ENCODE peak calls at places on chromosomes 1 and 21, in nine cellular contexts. R, W, F, J, X, H, C, E and M are unnamed samples.

GRCh38 chr1:38274974-38275373 is 228.4 kb upstream of the POU3F1 start:
- DNase-seq in R (peak; percentile 28), W (peak; percentile 17), F (peak; percentile 65), J (no peak), X (no peak), H (no peak), C (peak; percentile 10), E (peak; percentile 56), M (no peak)

GRCh38 chr1:209652873-209653401 is 712 bp upstream of the LAMB3 start:
- DNase-seq in R (no peak), W (peak; percentile 77), F (no peak), J (peak; percentile 72), X (peak; percentile 98), H (no peak), C (peak; percentile 67), E (no peak), M (peak; percentile 97)

GRCh38 chr1:186188004-186188539 is 187.0 kb downstream of the TPR start:
- DNase-seq in R (peak; percentile 96), W (no peak), F (no peak), J (no peak), X (no peak), H (no peak), C (peak; percentile 92), E (no peak), M (no peak)

GRCh38 chr1:167223144-167224103 is 2.7 kb downstream of the POU2F1 start:
- DNase-seq in R (peak; percentile 78), W (no peak), F (no peak), J (no peak), X (no peak), H (no peak), C (peak; percentile 73), E (no peak), M (no peak)

GRCh38 chr1:231808990-231809389 is 182.4 kb downstream of the DISC1 start:
- DNase-seq in R (peak; percentile 81), W (no peak), F (no peak), J (no peak), X (no peak), H (no peak), C (peak; percentile 72), E (no peak), M (no peak)

GRCh38 chr1:9009438-9010366 is 16.5 kb downstream of the SLC2A7 start:
- DNase-seq in R (peak; percentile 35), W (no peak), F (peak; percentile 28), J (peak; percentile 83), X (no peak), H (no peak), C (no peak), E (peak; percentile 85), M (peak; percentile 56)

GRCh38 chr1:203794764-203795381 is 550 bp upstream of the ZBED6 start:
- DNase-seq in R (no peak), W (no peak), F (no peak), J (no peak), X (no peak), H (no peak), C (no peak), E (no peak), M (no peak)

GRCh38 chr1:22831729-22832413 is 121.2 kb downstream of the EPHB2 start:
- DNase-seq in R (peak; percentile 96), W (no peak), F (no peak), J (no peak), X (no peak), H (peak; percentile 22), C (peak; percentile 94), E (peak; percentile 51), M (peak; percentile 72)

GRCh38 chr1:37556712-37557196 is at the start of gene DNALI1:
- DNase-seq in R (peak; percentile 87), W (peak; percentile 82), F (peak; percentile 96), J (peak; percentile 96), X (peak; percentile 90), H (peak; percentile 67), C (peak; percentile 74), E (peak; percentile 79), M (peak; percentile 79)

GRCh38 chr1:154703207-154703606 is 95.2 kb upstream of the ADAR start:
- DNase-seq in R (no peak), W (no peak), F (no peak), J (no peak), X (no peak), H (no peak), C (peak; percentile 10), E (no peak), M (no peak)

GRCh38 chr1:232630047-232630893 is at the start of gene SIPA1L2:
- DNase-seq in R (peak; percentile 79), W (peak; percentile 95), F (peak; percentile 93), J (peak; percentile 94), X (peak; percentile 94), H (peak; percentile 82), C (peak; percentile 81), E (peak; percentile 97), M (peak; percentile 95)

GRCh38 chr21:43731891-43732711 is 13.2 kb downstream of the PDXK start:
- DNase-seq in R (peak; percentile 77), W (no peak), F (no peak), J (no peak), X (no peak), H (no peak), C (peak; percentile 75), E (no peak), M (no peak)

GRCh38 chr21:38989745-38990423 is 184.2 kb downstream of the ETS2 start:
- DNase-seq in R (peak; percentile 92), W (no peak), F (peak; percentile 19), J (no peak), X (peak; percentile 75), H (peak; percentile 74), C (peak; percentile 92), E (no peak), M (no peak)

GRCh38 chr1:50368179-50369007 is 54.9 kb downstream of the DMRTA2 start:
- DNase-seq in R (peak; percentile 10), W (no peak), F (peak; percentile 62), J (peak; percentile 79), X (peak; percentile 20), H (no peak), C (no peak), E (no peak), M (no peak)

GRCh38 chr1:33872681-33873080 is 8.8 kb downstream of the HMGB4 start:
- DNase-seq in R (peak; percentile 48), W (no peak), F (no peak), J (no peak), X (no peak), H (no peak), C (peak; percentile 68), E (no peak), M (no peak)

GRCh38 chr1:35597870-35598269 is 24.8 kb downstream of the TFAP2E start:
- DNase-seq in R (no peak), W (no peak), F (no peak), J (no peak), X (no peak), H (no peak), C (no peak), E (no peak), M (no peak)
- TF ChIP-seq CTCF in R (no peak), W (no peak), F (no peak), J (no peak), X (no peak), H (no peak), C (no peak), E (no peak), M (no peak)

DNA sequence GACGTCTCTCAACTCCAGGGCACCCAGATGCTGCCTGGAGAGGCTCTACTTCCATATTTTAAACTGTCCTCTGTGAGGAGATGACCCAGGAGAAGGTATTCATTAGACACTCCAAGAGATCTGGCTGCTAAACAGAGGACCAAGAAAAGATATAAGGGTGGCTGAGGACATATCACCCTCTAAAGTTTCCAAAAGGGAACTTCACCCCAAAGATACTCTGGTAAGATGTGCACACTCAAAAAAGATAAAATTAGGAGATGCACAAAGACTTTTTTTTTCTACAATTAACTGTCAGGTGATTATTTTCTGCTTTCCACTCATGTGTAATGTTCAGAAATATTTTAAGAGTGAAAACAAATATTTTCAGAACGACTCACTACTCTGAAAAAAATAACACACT is 1.4 kb downstream of the ZNF670 start:
- DNase-seq in R (peak; percentile 11), W (no peak), F (no peak), J (no peak), X (no peak), H (no peak), C (no peak), E (no peak), M (no peak)
- TF ChIP-seq CTCF in R (peak; percentile 24), W (no peak), F (no peak), J (no peak), X (no peak), H (no peak), C (no peak), E (no peak), M (no peak)

GRCh38 chr1:205343431-205344009 is 13.2 kb downstream of the KLHDC8A start:
- DNase-seq in R (no peak), W (no peak), F (peak; percentile 49), J (peak; percentile 71), X (no peak), H (no peak), C (no peak), E (peak; percentile 79), M (peak; percentile 46)
- TF ChIP-seq CTCF in R (no peak), W (no peak), F (peak; percentile 48), J (peak; percentile 38), X (no peak), H (no peak), C (no peak), E (no peak), M (no peak)

GRCh38 chr1:6612641-6613360 is 730 bp upstream of the PHF13 start:
- DNase-seq in R (peak; percentile 32), W (peak; percentile 36), F (peak; percentile 37), J (peak; percentile 50), X (no peak), H (no peak), C (no peak), E (no peak), M (peak; percentile 79)
- TF ChIP-seq CTCF in R (no peak), W (no peak), F (no peak), J (no peak), X (no peak), H (no peak), C (no peak), E (no peak), M (no peak)

GRCh38 chr1:19204665-19205266 is 5.3 kb downstream of the UBR4 start:
- DNase-seq in R (peak; percentile 18), W (no peak), F (no peak), J (no peak), X (no peak), H (no peak), C (no peak), E (no peak), M (no peak)

GRCh38 chr1:19205845-19206244 is 4.2 kb downstream of the UBR4 start:
- DNase-seq in R (no peak), W (no peak), F (no peak), J (no peak), X (no peak), H (no peak), C (no peak), E (no peak), M (no peak)

GRCh38 chr1:19205403-19205802 is 4.7 kb downstream of the UBR4 start:
- DNase-seq in R (no peak), W (no peak), F (no peak), J (no peak), X (no peak), H (no peak), C (no peak), E (no peak), M (no peak)

GRCh38 chr1:19202396-19202795 is 7.7 kb downstream of the UBR4 start:
- DNase-seq in R (no peak), W (no peak), F (no peak), J (no peak), X (no peak), H (no peak), C (no peak), E (no peak), M (no peak)

GRCh38 chr1:19203440-19203839 is 6.6 kb downstream of the UBR4 start:
- DNase-seq in R (peak; percentile 93), W (no peak), F (no peak), J (no peak), X (peak; percentile 80), H (peak; percentile 18), C (peak; percentile 87), E (no peak), M (no peak)
- TF ChIP-seq CTCF in R (no peak), W (no peak), F (no peak), J (no peak), X (no peak), H (no peak), C (no peak), E (no peak), M (no peak)